ENCODE peak calls at places on chromosomes 1 and 21, in four cellular contexts. G, I, B and V are unnamed samples.

GRCh38 chr1:112706505-112707216 is at the start of gene RHOC:
- DNase-seq in I (peak; percentile 75), B (peak; percentile 75), G (peak; percentile 95), V (peak; percentile 79)

GRCh38 chr1:17531682-17532487 is 7.6 kb upstream of the ARHGEF10L start:
- DNase-seq in G (no peak), I (peak; percentile 62), B (peak; percentile 87), V (peak; percentile 77)

GRCh38 chr1:182657026-182657425 is 27.4 kb downstream of the RGS8 start:
- DNase-seq in G (no peak), I (no peak), B (no peak), V (no peak)

GRCh38 chr1:87968259-87968955 is 639.7 kb downstream of the LMO4 start:
- DNase-seq in B (peak; percentile 17), I (no peak), G (no peak), V (peak; percentile 83)

GRCh38 chr1:200670215-200671118 is 760 bp upstream of the DDX59 start:
- DNase-seq in I (peak; percentile 34), G (peak; percentile 57), B (peak; percentile 59), V (peak; percentile 41)

GRCh38 chr1:1144122-1144842 is 28.4 kb upstream of the C1orf159 start:
- DNase-seq in G (no peak), I (peak; percentile 90), B (peak; percentile 84), V (peak; percentile 62)

GRCh38 chr1:228004887-228005462 is 1.8 kb upstream of the WNT3A start:
- DNase-seq in G (peak; percentile 36), I (peak; percentile 4), B (no peak), V (no peak)

GRCh38 chr1:196685506-196685905 is 33.7 kb downstream of the CFH start:
- DNase-seq in I (no peak), G (no peak), B (no peak), V (no peak)

GRCh38 chr21:33644383-33645074 is 2.2 kb downstream of the ITSN1 start:
- DNase-seq in B (no peak), G (no peak), I (no peak), V (no peak)

GRCh38 chr1:53535846-53536245 is 76.6 kb downstream of the DMRTB1 start:
- DNase-seq in I (no peak), G (no peak), B (no peak), V (no peak)

GRCh38 chr1:38396606-38397005 is 350.0 kb upstream of the POU3F1 start:
- DNase-seq in I (no peak), B (no peak), G (no peak), V (no peak)

GRCh38 chr1:165726841-165727240 is 28.5 kb upstream of the ALDH9A1 start:
- DNase-seq in B (no peak), I (no peak), G (no peak), V (peak; percentile 1)

GRCh38 chr21:29096619-29097018 is 23.2 kb upstream of the CCT8 start:
- DNase-seq in I (no peak), B (no peak), G (no peak), V (no peak)

GRCh38 chr1:55974714-55975441 is 604.5 kb downstream of the PLPP3 start:
- DNase-seq in G (no peak), B (no peak), I (no peak), V (no peak)

GRCh38 chr1:74470936-74471335 is 41.5 kb downstream of the LRRC53 start:
- DNase-seq in G (no peak), I (no peak), B (no peak), V (peak; percentile 9)

GRCh38 chr1:109240158-109241152 is 8.9 kb upstream of the CELSR2 start:
- DNase-seq in B (peak; percentile 58), I (peak; percentile 54), G (peak; percentile 63), V (no peak)

GRCh38 chr1:206717237-206717989 is 32.7 kb downstream of the MAPKAPK2 start:
- DNase-seq in B (peak; percentile 32), G (no peak), I (no peak), V (no peak)

GRCh38 chr1:24022611-24023359 is 42.7 kb upstream of the SRSF10 start:
- DNase-seq in G (peak; percentile 29), B (peak; percentile 45), I (no peak), V (peak; percentile 53)

GRCh38 chr1:164475834-164476233 is 83.2 kb upstream of the PBX1 start:
- DNase-seq in B (no peak), I (no peak), G (no peak), V (no peak)

GRCh38 chr1:31931241-31932225 is 6.6 kb downstream of the PTP4A2 start:
- DNase-seq in G (no peak), B (no peak), I (no peak), V (no peak)

GRCh38 chr1:107132195-107132594 is 8.6 kb upstream of the NTNG1 start:
- DNase-seq in G (no peak), I (no peak), B (no peak), V (no peak)

GRCh38 chr1:37656881-37657280 is 22.2 kb upstream of the RSPO1 start:
- DNase-seq in B (no peak), I (no peak), G (no peak), V (peak; percentile 19)

GRCh38 chr1:155989242-155989991 is 11.1 kb upstream of the ARHGEF2 start:
- DNase-seq in B (peak; percentile 76), G (peak; percentile 85), I (peak; percentile 79), V (peak; percentile 83)

GRCh38 chr1:210586785-210587184 is 258.1 kb downstream of the HHAT start:
- DNase-seq in G (no peak), B (no peak), I (no peak), V (no peak)

GRCh38 chr21:45540601-45540970 is 1.7 kb downstream of the SLC19A1 start:
- DNase-seq in I (peak; percentile 24), B (peak; percentile 6), G (peak; percentile 30), V (no peak)

GRCh38 chr1:89454845-89455521 is 69.6 kb upstream of the LRRC8B start:
- DNase-seq in B (peak; percentile 73), I (peak; percentile 52), G (peak; percentile 61), V (peak; percentile 66)

GRCh38 chr1:212226467-212226866 is 58.7 kb upstream of the PPP2R5A start:
- DNase-seq in G (no peak), I (no peak), B (no peak), V (no peak)

GRCh38 chr1:239348635-239349353 is 37.6 kb upstream of the CHRM3 start:
- DNase-seq in G (no peak), I (no peak), B (no peak), V (no peak)

GRCh38 chr1:233327938-233328660 is 575 bp downstream of the MAP3K21 start:
- DNase-seq in G (peak; percentile 71), B (peak; percentile 35), I (peak; percentile 51), V (no peak)

GRCh38 chr1:63615809-63616420 is 22.7 kb downstream of the PGM1 start:
- DNase-seq in I (peak; percentile 65), G (peak; percentile 55), B (peak; percentile 90), V (peak; percentile 44)

GRCh38 chr1:66168919-66169725 is 364.8 kb upstream of the SGIP1 start:
- DNase-seq in I (no peak), B (no peak), G (no peak), V (peak; percentile 37)

DNA sequence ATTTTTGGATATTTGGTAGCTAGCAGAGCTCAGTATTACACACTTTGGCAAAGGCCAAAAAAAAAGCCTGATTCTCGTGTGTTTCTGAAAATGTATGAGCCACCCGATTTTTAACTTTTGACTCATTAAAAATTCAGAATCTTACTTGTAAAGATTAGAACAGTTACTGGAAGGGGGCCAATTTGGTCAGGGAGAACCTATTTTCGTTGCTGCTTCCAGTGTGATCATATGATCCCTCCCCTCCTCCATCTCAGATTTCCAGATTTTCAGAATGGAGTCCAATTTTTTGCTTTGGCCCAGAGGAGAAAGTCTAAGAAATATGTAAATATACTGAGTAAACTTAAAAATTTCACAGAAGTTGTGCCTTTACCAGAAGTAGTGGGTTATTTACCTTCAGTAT is 3.2 kb upstream of the OR2AK2 start:
- DNase-seq in G (no peak), I (no peak), B (no peak), V (no peak)
- H3K9me3 ChIP-seq in G (no peaks in the 10 kb centered on the region), I (no peaks in the 10 kb centered on the region), B (peaks cover 4% of the 10 kb centered on the region), V (no peaks in the 10 kb centered on the region)

GRCh38 chr21:8991088-8991907 is 1530.1 kb upstream of the TPTE start:
- DNase-seq in B (no peak), G (no peak), I (no peak), V (no peak)
- H3K9me3 ChIP-seq in B (peaks cover 65% of the 10 kb centered on the region), G (no peaks in the 10 kb centered on the region), I (peaks cover 13% of the 10 kb centered on the region), V (no peaks in the 10 kb centered on the region)

GRCh38 chr21:44426663-44427191 is 28.6 kb upstream of the LRRC3 start:
- DNase-seq in G (no peak), I (no peak), B (no peak), V (no peak)

GRCh38 chr21:44428281-44428942 is 26.9 kb upstream of the LRRC3 start:
- DNase-seq in I (peak; percentile 77), G (peak; percentile 35), B (peak; percentile 87), V (no peak)

GRCh38 chr21:44427241-44428120 is 27.8 kb upstream of the LRRC3 start:
- DNase-seq in G (no peak), B (peak; percentile 24), I (no peak), V (no peak)

GRCh38 chr21:44431300-44431699 is 24.0 kb upstream of the LRRC3 start:
- DNase-seq in B (no peak), G (no peak), I (no peak), V (no peak)

GRCh38 chr21:44429894-44430293 is 25.4 kb upstream of the LRRC3 start:
- DNase-seq in I (no peak), B (no peak), G (no peak), V (no peak)
- H3K9me3 ChIP-seq in I (peaks cover 9% of the 10 kb centered on the region), B (peaks cover 13% of the 10 kb centered on the region), G (peaks cover 9% of the 10 kb centered on the region), V (no peaks in the 10 kb centered on the region)

DNA sequence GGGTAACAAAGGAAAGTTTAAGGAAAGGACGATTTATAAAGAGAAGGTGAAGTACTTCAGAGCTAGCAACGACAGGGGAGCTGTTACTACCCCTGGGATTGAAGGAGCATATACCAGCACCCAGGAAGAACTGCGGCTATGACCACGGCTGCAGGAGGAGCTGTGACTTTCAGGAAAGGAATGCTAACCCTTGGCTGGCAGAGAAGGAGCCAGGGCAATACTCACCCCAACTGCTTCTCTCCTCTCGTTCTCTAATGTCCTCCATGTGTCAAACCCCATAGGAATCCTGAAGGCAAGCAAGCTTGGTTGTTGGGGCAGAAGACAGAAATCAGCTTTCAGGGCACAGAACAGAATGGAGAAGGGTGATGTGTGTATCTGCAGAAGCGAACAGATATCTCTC is 120.5 kb downstream of the TMEM53 start:
- DNase-seq in B (no peak), G (no peak), I (no peak), V (no peak)
- H3K9me3 ChIP-seq in B (no peaks in the 10 kb centered on the region), G (no peaks in the 10 kb centered on the region), I (no peaks in the 10 kb centered on the region), V (no peaks in the 10 kb centered on the region)